ENCODE peak calls at places on chromosomes 16 and 17, in eight cellular contexts. Y, A, Q, T, G, C, V and H are unnamed samples.

GRCh38 chr17:61904094-61904710 is 23.6 kb downstream of the INTS2 start:
- DNase-seq in Y (no peak), A (no peak), Q (no peak), T (no peak), G (no peak), C (no peak), V (no peak), H (no peak)

GRCh38 chr17:81365601-81366585 is 29.4 kb upstream of the BAHCC1 start:
- DNase-seq in Y (peak), A (no peak), Q (no peak), T (no peak), G (peak), C (no peak), V (no peak), H (no peak)

GRCh38 chr16:4613636-4614570 is 785 bp downstream of the UBALD1 start:
- DNase-seq in Y (peak), A (no peak), Q (no peak), T (no peak), G (peak), C (no peak), V (peak), H (peak)

GRCh38 chr17:74632597-74632996 is 9.1 kb upstream of the CD300E start:
- DNase-seq in Y (no peak), A (no peak), Q (no peak), T (no peak), G (no peak), C (no peak), V (no peak), H (peak)

GRCh38 chr17:69448431-69449102 is 34.1 kb downstream of the MAP2K6 start:
- DNase-seq in Y (peak), A (peak), Q (peak), T (peak), G (no peak), C (no peak), V (no peak), H (no peak)

GRCh38 chr17:9890124-9890523 is 14.9 kb downstream of the RCVRN start:
- DNase-seq in Y (peak), A (peak), Q (no peak), T (peak), G (peak), C (no peak), V (peak), H (peak)

GRCh38 chr17:2034157-2034556 is 4.2 kb downstream of the DPH1 start:
- DNase-seq in Y (peak), A (no peak), Q (no peak), T (no peak), G (peak), C (peak), V (peak), H (peak)

GRCh38 chr16:24146523-24146922 is 109.6 kb upstream of the CACNG3 start:
- DNase-seq in Y (no peak), A (no peak), Q (no peak), T (no peak), G (no peak), C (no peak), V (no peak), H (no peak)

GRCh38 chr16:11633113-11633512 is 35.1 kb upstream of the SNN start:
- DNase-seq in Y (no peak), A (no peak), Q (no peak), T (no peak), G (no peak), C (no peak), V (no peak), H (no peak)

GRCh38 chr16:85661131-85662035 is 27.4 kb downstream of the GINS2 start:
- DNase-seq in Y (no peak), A (no peak), Q (no peak), T (no peak), G (no peak), C (no peak), V (no peak), H (no peak)

GRCh38 chr17:81405382-81406005 is 10.2 kb downstream of the BAHCC1 start:
- DNase-seq in Y (no peak), A (no peak), Q (no peak), T (no peak), G (no peak), C (no peak), V (peak), H (peak)

GRCh38 chr17:15343749-15344148 is 2.4 kb upstream of the TEKT3 start:
- DNase-seq in Y (no peak), A (no peak), Q (no peak), T (no peak), G (no peak), C (no peak), V (peak), H (peak)

GRCh38 chr16:9047689-9048301 is 43.6 kb upstream of the HAPSTR1 start:
- DNase-seq in Y (peak), A (peak), Q (peak), T (peak), G (no peak), C (peak), V (peak), H (peak)

GRCh38 chr16:83494459-83494858 is 313.3 kb upstream of the HSBP1 start:
- DNase-seq in Y (no peak), A (no peak), Q (no peak), T (no peak), G (no peak), C (no peak), V (no peak), H (no peak)

GRCh38 chr17:4247981-4248388 is 15.8 kb downstream of the ANKFY1 start:
- DNase-seq in Y (peak), A (no peak), Q (no peak), T (peak), G (no peak), C (no peak), V (no peak), H (no peak)

GRCh38 chr17:628089-628488 is 86.5 kb downstream of the VPS53 start:
- DNase-seq in Y (no peak), A (no peak), Q (no peak), T (no peak), G (no peak), C (no peak), V (no peak), H (no peak)

GRCh38 chr16:15043344-15043743 is 12.5 kb downstream of the NTAN1 start:
- DNase-seq in Y (no peak), A (no peak), Q (no peak), T (no peak), G (no peak), C (no peak), V (no peak), H (peak)

GRCh38 chr16:28989363-28989762 is 4.5 kb downstream of the LAT start:
- DNase-seq in Y (no peak), A (no peak), Q (no peak), T (no peak), G (no peak), C (no peak), V (no peak), H (no peak)

GRCh38 chr17:27282054-27282501 is 11.8 kb upstream of the WSB1 start:
- DNase-seq in Y (no peak), A (no peak), Q (no peak), T (no peak), G (peak), C (peak), V (peak), H (peak)

GRCh38 chr17:71980171-71980570 is 140.6 kb upstream of the SOX9 start:
- DNase-seq in Y (no peak), A (no peak), Q (no peak), T (no peak), G (no peak), C (no peak), V (no peak), H (peak)

GRCh38 chr17:7432296-7432695 is 2.9 kb upstream of the TMEM102 start:
- DNase-seq in Y (no peak), A (no peak), Q (no peak), T (no peak), G (no peak), C (no peak), V (no peak), H (no peak)

GRCh38 chr17:74809031-74809430 is 32.9 kb upstream of the NAT9 start:
- DNase-seq in Y (no peak), A (no peak), Q (no peak), T (no peak), G (no peak), C (no peak), V (no peak), H (no peak)

GRCh38 chr17:65297916-65298315 is 160.7 kb downstream of the RGS9 start:
- DNase-seq in Y (no peak), A (no peak), Q (no peak), T (no peak), G (no peak), C (no peak), V (no peak), H (peak)

GRCh38 chr17:35695613-35696012 is 35.8 kb upstream of the RASL10B start:
- DNase-seq in Y (no peak), A (no peak), Q (no peak), T (no peak), G (no peak), C (no peak), V (no peak), H (no peak)

GRCh38 chr16:15899538-15900100 is 11.2 kb upstream of the CEP20 start:
- DNase-seq in Y (peak), A (no peak), Q (no peak), T (no peak), G (no peak), C (peak), V (peak), H (peak)

GRCh38 chr17:8836821-8837426 is 30.6 kb downstream of the PIK3R6 start:
- DNase-seq in Y (no peak), A (no peak), Q (no peak), T (no peak), G (no peak), C (no peak), V (no peak), H (peak)

GRCh38 chr17:72119963-72120877 is 600 bp upstream of the SOX9 start:
- DNase-seq in Y (peak), A (no peak), Q (peak), T (no peak), G (no peak), C (no peak), V (peak), H (peak)

GRCh38 chr16:2467301-2468141 is 3.6 kb upstream of the NTN3 start:
- DNase-seq in Y (peak), A (no peak), Q (peak), T (no peak), G (peak), C (no peak), V (peak), H (peak)